ENCODE peak calls at places on chromosome 12, in ten cellular contexts. L is mucosa of descending colon; F is CD4-positive, alpha-beta T cell; B is type B pancreatic cell; Y is GM20000; C is A549; H is right atrium auricular region; S is fibroblast of lung; Z is fibroblast of villous mesenchyme; X is fibroblast of pulmonary artery. R is an unnamed sample.

GRCh38 chr12:95205685-95206084 is 11.6 kb downstream of the FGD6 start:
- DNase-seq in B (no peak), H (no peak), F (no peak), X (peak; percentile 89), C (peak; percentile 83), Y (no peak), Z (peak; percentile 89), L (no peak), S (peak; percentile 89), R (no peak)

GRCh38 chr12:2643736-2644135 is 151.0 kb upstream of the FKBP4 start:
- DNase-seq in L (no peak), S (no peak), H (no peak), Y (no peak), F (no peak), Z (no peak), C (no peak), B (no peak), X (no peak), R (no peak)

GRCh38 chr12:69658203-69658602 is 40.9 kb downstream of the BEST3 start:
- DNase-seq in C (no peak), Z (no peak), B (no peak), H (no peak), S (no peak), F (no peak), X (no peak), L (no peak), Y (no peak), R (no peak)

GRCh38 chr12:31896514-31897039 is 62.6 kb upstream of the RESF1 start:
- DNase-seq in Y (peak; percentile 86), X (peak; percentile 96), H (no peak), L (peak; percentile 68), F (peak; percentile 73), Z (peak; percentile 98), B (no peak), C (no peak), S (peak; percentile 96), R (no peak)

GRCh38 chr12:6752181-6752930 is 585 bp downstream of the MLF2 start:
- DNase-seq in L (peak; percentile 58), X (peak; percentile 62), C (peak; percentile 69), H (peak; percentile 60), S (peak; percentile 60), F (no peak), Y (no peak), Z (peak; percentile 67), B (no peak), R (no peak)

GRCh38 chr12:107929436-107929835 is 154.9 kb downstream of the ASCL4 start:
- DNase-seq in H (no peak), Y (peak; percentile 18), L (no peak), S (peak; percentile 41), F (no peak), Z (peak; percentile 29), X (peak; percentile 22), C (peak; percentile 80), B (no peak), R (no peak)

GRCh38 chr12:19873146-19873545 is 433.9 kb downstream of the AEBP2 start:
- DNase-seq in F (no peak), L (no peak), H (no peak), Z (no peak), B (no peak), Y (no peak), S (no peak), X (no peak), C (no peak), R (no peak)

GRCh38 chr12:94165670-94166069 is 17.3 kb downstream of the PLXNC1 start:
- DNase-seq in S (no peak), L (no peak), C (no peak), H (no peak), Y (no peak), F (no peak), Z (no peak), X (no peak), B (no peak), R (no peak)

GRCh38 chr12:111446044-111446581 is 40.4 kb downstream of the SH2B3 start:
- DNase-seq in Y (no peak), X (peak; percentile 75), C (no peak), L (peak; percentile 73), B (peak; percentile 60), S (peak; percentile 47), Z (peak; percentile 73), H (peak; percentile 58), F (no peak), R (no peak)

GRCh38 chr12:123069436-123070266 is 81.2 kb downstream of the PITPNM2 start:
- DNase-seq in L (no peak), C (no peak), F (no peak), Y (no peak), B (no peak), X (no peak), H (no peak), Z (no peak), S (no peak), R (no peak)

GRCh38 chr12:85872497-85873091 is 1.5 kb upstream of the NTS start:
- DNase-seq in C (peak; percentile 78), L (peak; percentile 11), H (no peak), X (peak; percentile 80), Y (peak; percentile 27), Z (peak; percentile 65), F (no peak), S (peak; percentile 52), B (no peak), R (no peak)

GRCh38 chr12:92360543-92360942 is 214.9 kb upstream of the BTG1 start:
- DNase-seq in F (no peak), L (no peak), H (no peak), C (no peak), Y (no peak), Z (no peak), B (no peak), X (no peak), S (peak; percentile 7), R (no peak)

GRCh38 chr12:96070670-96071279 is 35.4 kb upstream of the LTA4H start:
- DNase-seq in S (peak; percentile 28), H (no peak), Z (peak; percentile 20), B (no peak), C (peak; percentile 42), X (peak; percentile 29), L (peak; percentile 21), Y (peak; percentile 29), F (no peak), R (no peak)

GRCh38 chr12:69655616-69656336 is 43.3 kb downstream of the BEST3 start:
- DNase-seq in Z (peak; percentile 80), F (no peak), S (peak; percentile 95), Y (no peak), L (no peak), C (peak; percentile 39), B (no peak), H (peak; percentile 36), X (peak; percentile 91), R (no peak)

GRCh38 chr12:76348079-76348901 is at the start of gene BBS10:
- DNase-seq in B (peak; percentile 86), H (peak; percentile 91), Z (peak; percentile 89), S (peak; percentile 94), Y (peak; percentile 87), X (peak; percentile 93), F (peak; percentile 82), C (peak; percentile 92), L (peak; percentile 91), R (peak; percentile 65)
- TF ChIP-seq CTCF in B (peak; percentile 56), H (peak; percentile 74), Z (peak; percentile 49), S (peak; percentile 54), Y (no peak), X (peak; percentile 40), F (peak; percentile 33), C (peak; percentile 64), L (peak; percentile 4), R (peak; percentile 53)

DNA sequence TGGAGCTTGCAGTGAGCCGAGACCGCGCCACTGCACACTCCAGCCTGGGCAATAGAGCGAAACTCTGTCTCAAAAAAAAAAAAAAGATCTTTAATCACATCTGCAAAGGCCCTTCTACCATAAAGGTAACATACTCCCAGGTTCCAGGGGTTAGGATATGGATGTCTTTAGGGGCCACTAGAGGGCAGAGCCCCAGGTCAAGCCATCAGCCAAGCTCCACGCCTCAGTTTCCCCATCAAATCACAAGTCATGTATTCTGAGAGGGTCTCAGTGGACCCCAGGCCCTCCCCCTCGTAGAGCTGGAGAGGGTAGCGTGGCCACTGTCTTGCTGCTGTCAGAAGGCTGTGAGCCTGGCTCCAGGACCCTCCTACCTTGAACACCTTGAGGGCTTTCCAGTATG is 18.8 kb downstream of the SLC8B1 start:
- DNase-seq in H (no peak), B (no peak), L (no peak), Z (no peak), Y (no peak), F (no peak), X (no peak), C (no peak), S (no peak), R (no peak)
- TF ChIP-seq CTCF in H (no peak), B (no peak), L (no peak), Z (no peak), Y (no peak), F (no peak), X (no peak), C (peak; percentile 21), S (no peak), R (no peak)

DNA sequence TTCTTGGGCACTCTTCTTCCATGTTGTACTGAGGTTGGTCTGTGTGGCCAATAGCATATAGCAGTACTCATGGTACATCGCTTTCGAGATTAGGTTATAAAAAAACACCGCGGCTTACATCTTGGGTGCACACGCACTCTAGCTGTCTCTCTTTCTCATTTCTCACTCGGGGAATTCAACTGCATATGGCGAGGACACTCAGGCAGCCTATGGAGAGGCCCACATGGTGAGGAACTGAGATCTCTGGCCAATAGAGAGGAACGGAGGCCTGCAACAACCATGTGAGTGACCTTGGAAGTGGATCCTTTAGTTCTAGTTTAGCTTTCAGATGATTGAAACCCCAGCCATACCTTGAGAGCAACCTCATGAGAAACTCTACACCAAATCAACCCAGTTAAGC is 45.6 kb downstream of the USP15 start:
- DNase-seq in B (no peak), X (no peak), C (no peak), L (no peak), F (no peak), Z (no peak), Y (no peak), H (no peak), S (no peak), R (no peak)
- TF ChIP-seq CTCF in B (no peak), X (no peak), C (no peak), L (no peak), F (no peak), Z (no peak), Y (no peak), H (no peak), S (no peak), R (no peak)

GRCh38 chr12:50600364-50600763 is 95.6 kb downstream of the DIP2B start:
- DNase-seq in F (no peak), B (no peak), Y (no peak), L (no peak), Z (no peak), C (no peak), H (no peak), S (no peak), X (no peak), R (no peak)

GRCh38 chr12:50599366-50600095 is 94.7 kb downstream of the DIP2B start:
- DNase-seq in C (no peak), L (no peak), Z (no peak), F (no peak), B (no peak), X (no peak), S (no peak), Y (no peak), H (no peak), R (no peak)

GRCh38 chr12:50595667-50596066 is 90.9 kb downstream of the DIP2B start:
- DNase-seq in X (no peak), Z (no peak), L (no peak), S (no peak), C (no peak), B (no peak), F (no peak), H (no peak), Y (no peak), R (no peak)

GRCh38 chr12:50598321-50598862 is 93.6 kb downstream of the DIP2B start:
- DNase-seq in C (no peak), Z (peak; percentile 39), X (peak; percentile 56), F (no peak), S (peak; percentile 45), L (no peak), Y (peak; percentile 46), B (no peak), H (no peak), R (no peak)

GRCh38 chr12:50597200-50598195 is 92.7 kb downstream of the DIP2B start:
- DNase-seq in L (no peak), H (peak; percentile 61), Y (peak; percentile 86), B (no peak), C (peak; percentile 68), X (peak; percentile 91), S (peak; percentile 91), F (peak; percentile 34), Z (peak; percentile 80), R (no peak)
- TF ChIP-seq CTCF in L (no peak), H (no peak), Y (no peak), B (no peak), C (no peak), X (peak; percentile 25), S (no peak), F (no peak), Z (peak; percentile 13), R (no peak)

R was measured in progenitor cell of endocrine pancreas.